ENCODE peak calls at places on chromosomes 12 and 14, in nine cellular contexts. One of them, this sample, is unnamed.
A peak's percentile ranks its signal among the peaks of the same experiment; 100 is the strongest.

GRCh38 chr12:123948401-123949117 is 24.1 kb downstream of the CCDC92 start:
- DNase-seq in substantia nigra: no peak
- DNase-seq in KG1: no peak
- DNase-seq in iPS-NIHi11: no peak
- DNase-seq in WERI-Rb-1: peak; percentile 21
- DNase-seq in neural crest cell: peak; percentile 16
- DNase-seq in adrenal gland: no peak
- DNase-seq in stimulated activated CD4-positive, alpha-beta T cell treated with anti-CD3 and anti-CD28 coated beads, Interleukin-4, amount 100 ng/mL, for 1 hour: no peak
- DNase-seq in heart right ventricle: no peak
- DNase-seq in this sample: no peak

GRCh38 chr14:102020058-102020971 is 55.9 kb downstream of the DYNC1H1 start:
- DNase-seq in substantia nigra: no peak
- DNase-seq in KG1: no peak
- DNase-seq in iPS-NIHi11: no peak
- DNase-seq in WERI-Rb-1: peak; percentile 28
- DNase-seq in neural crest cell: no peak
- DNase-seq in adrenal gland: no peak
- DNase-seq in stimulated activated CD4-positive, alpha-beta T cell treated with anti-CD3 and anti-CD28 coated beads, Interleukin-4, amount 100 ng/mL, for 1 hour: peak; percentile 10
- DNase-seq in heart right ventricle: no peak
- DNase-seq in this sample: peak; percentile 85

GRCh38 chr12:33942172-33942571 is 80.1 kb upstream of the ALG10 start:
- DNase-seq in substantia nigra: no peak
- DNase-seq in KG1: no peak
- DNase-seq in iPS-NIHi11: peak; percentile 17
- DNase-seq in WERI-Rb-1: no peak
- DNase-seq in neural crest cell: no peak
- DNase-seq in adrenal gland: no peak
- DNase-seq in stimulated activated CD4-positive, alpha-beta T cell treated with anti-CD3 and anti-CD28 coated beads, Interleukin-4, amount 100 ng/mL, for 1 hour: no peak
- DNase-seq in heart right ventricle: no peak
- DNase-seq in this sample: no peak

GRCh38 chr12:81800298-81801148 is 41.4 kb upstream of the PPFIA2 start:
- DNase-seq in substantia nigra: no peak
- DNase-seq in KG1: no peak
- DNase-seq in iPS-NIHi11: peak; percentile 23
- DNase-seq in WERI-Rb-1: no peak
- DNase-seq in neural crest cell: no peak
- DNase-seq in adrenal gland: no peak
- DNase-seq in stimulated activated CD4-positive, alpha-beta T cell treated with anti-CD3 and anti-CD28 coated beads, Interleukin-4, amount 100 ng/mL, for 1 hour: no peak
- DNase-seq in heart right ventricle: no peak
- DNase-seq in this sample: no peak

GRCh38 chr14:71967709-71968108 is 35.5 kb downstream of the RGS6 start:
- DNase-seq in substantia nigra: no peak
- DNase-seq in KG1: no peak
- DNase-seq in iPS-NIHi11: no peak
- DNase-seq in WERI-Rb-1: no peak
- DNase-seq in neural crest cell: no peak
- DNase-seq in adrenal gland: no peak
- DNase-seq in stimulated activated CD4-positive, alpha-beta T cell treated with anti-CD3 and anti-CD28 coated beads, Interleukin-4, amount 100 ng/mL, for 1 hour: no peak
- DNase-seq in heart right ventricle: no peak
- DNase-seq in this sample: no peak

GRCh38 chr12:19856389-19856788 is 417.1 kb downstream of the AEBP2 start:
- DNase-seq in substantia nigra: no peak
- DNase-seq in KG1: no peak
- DNase-seq in iPS-NIHi11: no peak
- DNase-seq in WERI-Rb-1: no peak
- DNase-seq in neural crest cell: no peak
- DNase-seq in adrenal gland: no peak
- DNase-seq in stimulated activated CD4-positive, alpha-beta T cell treated with anti-CD3 and anti-CD28 coated beads, Interleukin-4, amount 100 ng/mL, for 1 hour: no peak
- DNase-seq in heart right ventricle: no peak
- DNase-seq in this sample: no peak

GRCh38 chr12:43293396-43293795 is 258.6 kb downstream of the ADAMTS20 start:
- DNase-seq in substantia nigra: no peak
- DNase-seq in KG1: no peak
- DNase-seq in iPS-NIHi11: no peak
- DNase-seq in WERI-Rb-1: no peak
- DNase-seq in neural crest cell: no peak
- DNase-seq in adrenal gland: no peak
- DNase-seq in stimulated activated CD4-positive, alpha-beta T cell treated with anti-CD3 and anti-CD28 coated beads, Interleukin-4, amount 100 ng/mL, for 1 hour: no peak
- DNase-seq in heart right ventricle: no peak
- DNase-seq in this sample: no peak

GRCh38 chr12:123764109-123764508 is 2.0 kb downstream of the DNAH10 start:
- DNase-seq in substantia nigra: no peak
- DNase-seq in KG1: no peak
- DNase-seq in iPS-NIHi11: no peak
- DNase-seq in WERI-Rb-1: no peak
- DNase-seq in neural crest cell: no peak
- DNase-seq in adrenal gland: no peak
- DNase-seq in stimulated activated CD4-positive, alpha-beta T cell treated with anti-CD3 and anti-CD28 coated beads, Interleukin-4, amount 100 ng/mL, for 1 hour: no peak
- DNase-seq in heart right ventricle: no peak
- DNase-seq in this sample: no peak

GRCh38 chr14:78595797-78596196 is 425.6 kb downstream of the NRXN3 start:
- DNase-seq in substantia nigra: no peak
- DNase-seq in KG1: no peak
- DNase-seq in iPS-NIHi11: peak; percentile 30
- DNase-seq in WERI-Rb-1: peak; percentile 68
- DNase-seq in neural crest cell: peak; percentile 5
- DNase-seq in adrenal gland: no peak
- DNase-seq in stimulated activated CD4-positive, alpha-beta T cell treated with anti-CD3 and anti-CD28 coated beads, Interleukin-4, amount 100 ng/mL, for 1 hour: no peak
- DNase-seq in heart right ventricle: no peak
- DNase-seq in this sample: peak; percentile 6

GRCh38 chr12:65293735-65294134 is 15.3 kb downstream of the MSRB3 start:
- DNase-seq in substantia nigra: no peak
- DNase-seq in KG1: no peak
- DNase-seq in iPS-NIHi11: no peak
- DNase-seq in WERI-Rb-1: no peak
- DNase-seq in neural crest cell: no peak
- DNase-seq in adrenal gland: no peak
- DNase-seq in stimulated activated CD4-positive, alpha-beta T cell treated with anti-CD3 and anti-CD28 coated beads, Interleukin-4, amount 100 ng/mL, for 1 hour: no peak
- DNase-seq in heart right ventricle: no peak
- DNase-seq in this sample: no peak

GRCh38 chr12:53048033-53048779 is 1.7 kb upstream of the TNS2 start:
- DNase-seq in substantia nigra: peak; percentile 57
- DNase-seq in KG1: no peak
- DNase-seq in iPS-NIHi11: no peak
- DNase-seq in WERI-Rb-1: no peak
- DNase-seq in neural crest cell: no peak
- DNase-seq in adrenal gland: peak; percentile 86
- DNase-seq in stimulated activated CD4-positive, alpha-beta T cell treated with anti-CD3 and anti-CD28 coated beads, Interleukin-4, amount 100 ng/mL, for 1 hour: no peak
- DNase-seq in heart right ventricle: peak; percentile 80
- DNase-seq in this sample: no peak

GRCh38 chr12:6430990-6431353 is 13.8 kb upstream of the CD27 start:
- DNase-seq in substantia nigra: no peak
- DNase-seq in KG1: no peak
- DNase-seq in iPS-NIHi11: no peak
- DNase-seq in WERI-Rb-1: no peak
- DNase-seq in neural crest cell: no peak
- DNase-seq in adrenal gland: no peak
- DNase-seq in stimulated activated CD4-positive, alpha-beta T cell treated with anti-CD3 and anti-CD28 coated beads, Interleukin-4, amount 100 ng/mL, for 1 hour: no peak
- DNase-seq in heart right ventricle: no peak
- DNase-seq in this sample: no peak

GRCh38 chr12:72570601-72571000 is 298.4 kb downstream of the TRHDE start:
- DNase-seq in substantia nigra: no peak
- DNase-seq in KG1: peak; percentile 49
- DNase-seq in iPS-NIHi11: peak; percentile 36
- DNase-seq in WERI-Rb-1: peak; percentile 53
- DNase-seq in neural crest cell: peak; percentile 8
- DNase-seq in adrenal gland: no peak
- DNase-seq in stimulated activated CD4-positive, alpha-beta T cell treated with anti-CD3 and anti-CD28 coated beads, Interleukin-4, amount 100 ng/mL, for 1 hour: no peak
- DNase-seq in heart right ventricle: no peak
- DNase-seq in this sample: no peak

GRCh38 chr14:68521557-68521901 is 271.3 kb downstream of the ZFP36L1 start:
- DNase-seq in substantia nigra: no peak
- DNase-seq in KG1: no peak
- DNase-seq in iPS-NIHi11: no peak
- DNase-seq in WERI-Rb-1: no peak
- DNase-seq in neural crest cell: no peak
- DNase-seq in adrenal gland: no peak
- DNase-seq in stimulated activated CD4-positive, alpha-beta T cell treated with anti-CD3 and anti-CD28 coated beads, Interleukin-4, amount 100 ng/mL, for 1 hour: no peak
- DNase-seq in heart right ventricle: no peak
- DNase-seq in this sample: no peak

GRCh38 chr12:114952573-114953196 is 268.7 kb upstream of the TBX3 start:
- DNase-seq in substantia nigra: no peak
- DNase-seq in KG1: no peak
- DNase-seq in iPS-NIHi11: no peak
- DNase-seq in WERI-Rb-1: no peak
- DNase-seq in neural crest cell: no peak
- DNase-seq in adrenal gland: peak; percentile 75
- DNase-seq in stimulated activated CD4-positive, alpha-beta T cell treated with anti-CD3 and anti-CD28 coated beads, Interleukin-4, amount 100 ng/mL, for 1 hour: no peak
- DNase-seq in heart right ventricle: peak; percentile 70
- DNase-seq in this sample: no peak

GRCh38 chr12:53806689-53807088 is 54.9 kb upstream of the CISTR start:
- DNase-seq in substantia nigra: no peak
- DNase-seq in KG1: no peak
- DNase-seq in iPS-NIHi11: no peak
- DNase-seq in WERI-Rb-1: no peak
- DNase-seq in neural crest cell: no peak
- DNase-seq in adrenal gland: no peak
- DNase-seq in stimulated activated CD4-positive, alpha-beta T cell treated with anti-CD3 and anti-CD28 coated beads, Interleukin-4, amount 100 ng/mL, for 1 hour: no peak
- DNase-seq in heart right ventricle: no peak
- DNase-seq in this sample: peak; percentile 10

GRCh38 chr12:105659355-105660075 is 329.0 kb downstream of the C12orf75 start:
- DNase-seq in substantia nigra: no peak
- DNase-seq in KG1: no peak
- DNase-seq in iPS-NIHi11: no peak
- DNase-seq in WERI-Rb-1: no peak
- DNase-seq in neural crest cell: no peak
- DNase-seq in adrenal gland: no peak
- DNase-seq in stimulated activated CD4-positive, alpha-beta T cell treated with anti-CD3 and anti-CD28 coated beads, Interleukin-4, amount 100 ng/mL, for 1 hour: no peak
- DNase-seq in heart right ventricle: peak; percentile 32
- DNase-seq in this sample: no peak

GRCh38 chr12:67519824-67520433 is 128.6 kb upstream of the DYRK2 start:
- DNase-seq in substantia nigra: no peak
- DNase-seq in KG1: no peak
- DNase-seq in iPS-NIHi11: peak; percentile 72
- DNase-seq in WERI-Rb-1: peak; percentile 11
- DNase-seq in neural crest cell: no peak
- DNase-seq in adrenal gland: no peak
- DNase-seq in stimulated activated CD4-positive, alpha-beta T cell treated with anti-CD3 and anti-CD28 coated beads, Interleukin-4, amount 100 ng/mL, for 1 hour: no peak
- DNase-seq in heart right ventricle: no peak
- DNase-seq in this sample: no peak

GRCh38 chr12:26340649-26341048 is 145.3 kb downstream of the SSPN start:
- DNase-seq in substantia nigra: peak; percentile 11
- DNase-seq in KG1: peak; percentile 69
- DNase-seq in iPS-NIHi11: no peak
- DNase-seq in WERI-Rb-1: no peak
- DNase-seq in neural crest cell: no peak
- DNase-seq in adrenal gland: peak; percentile 46
- DNase-seq in stimulated activated CD4-positive, alpha-beta T cell treated with anti-CD3 and anti-CD28 coated beads, Interleukin-4, amount 100 ng/mL, for 1 hour: no peak
- DNase-seq in heart right ventricle: no peak
- DNase-seq in this sample: no peak

GRCh38 chr14:87847216-87847615 is 145.8 kb downstream of the GALC start:
- DNase-seq in substantia nigra: no peak
- DNase-seq in KG1: no peak
- DNase-seq in iPS-NIHi11: no peak
- DNase-seq in WERI-Rb-1: no peak
- DNase-seq in neural crest cell: no peak
- DNase-seq in adrenal gland: no peak
- DNase-seq in stimulated activated CD4-positive, alpha-beta T cell treated with anti-CD3 and anti-CD28 coated beads, Interleukin-4, amount 100 ng/mL, for 1 hour: no peak
- DNase-seq in heart right ventricle: no peak
- DNase-seq in this sample: no peak